ENCODE peak calls at places on chromosomes 4 and X, in four cellular contexts. G is fibroblast of lung, N is GM23338, Z is cardiac muscle cell. Y is an unnamed sample. For H3K4me1, the result is how much of the 10 kb centered on the place peaks cover.

GRCh38 chrX:104334971-104335370 is 80.2 kb upstream of the ESX1 start:
- DNase-seq in G (peak), N (no peak), Z (no peak), Y (no peak)

GRCh38 chrX:112841114-112841819 is 636 bp upstream of the AMOT start:
- DNase-seq in G (peak), N (peak), Z (peak), Y (no peak)

GRCh38 chr4:67288964-67289363 is 256.3 kb downstream of the CENPC start:
- DNase-seq in G (peak), N (peak), Z (peak), Y (no peak)

GRCh38 chr4:27008693-27009092 is 148.1 kb downstream of the STIM2 start:
- DNase-seq in G (no peak), N (no peak), Z (no peak), Y (no peak)

GRCh38 chr4:101651778-101652177 is 138.8 kb upstream of the BANK1 start:
- DNase-seq in G (peak), N (no peak), Z (no peak), Y (no peak)

GRCh38 chr4:174559894-174560293 is 37.6 kb upstream of the HPGD start:
- DNase-seq in G (no peak), N (peak), Z (no peak), Y (no peak)

GRCh38 chr4:57147335-57148060 is 37.3 kb upstream of the IGFBP7 start:
- DNase-seq in G (peak), N (no peak), Z (peak), Y (no peak)

GRCh38 chr4:40763228-40763716 is 13.5 kb downstream of the NSUN7 start:
- DNase-seq in G (peak), N (no peak), Z (peak), Y (no peak)

GRCh38 chr4:26058537-26058936 is 144.5 kb downstream of the SMIM20 start:
- DNase-seq in G (no peak), N (no peak), Z (no peak), Y (no peak)

GRCh38 chr4:99593781-99594636 is 19.4 kb downstream of the MTTP start:
- DNase-seq in G (no peak), N (no peak), Z (no peak), Y (no peak)

GRCh38 chr4:112082954-112083586 is 62.2 kb upstream of the FAM241A start:
- DNase-seq in G (peak), N (no peak), Z (peak), Y (peak)

GRCh38 chr4:164779811-164780216 is 25.9 kb downstream of the SMIM31 start:
- DNase-seq in G (peak), N (peak), Z (peak), Y (no peak)

GRCh38 chr4:78155616-78156105 is 98.5 kb downstream of the FRAS1 start:
- DNase-seq in G (peak), N (no peak), Z (peak), Y (no peak)

GRCh38 chr4:14434483-14434882 is 567.8 kb upstream of the CPEB2 start:
- DNase-seq in G (no peak), N (no peak), Z (no peak), Y (no peak)

GRCh38 chrX:107566603-107567262 is 61.6 kb upstream of the PRPS1 start:
- DNase-seq in G (peak), N (peak), Z (peak), Y (no peak)

GRCh38 chr4:76781698-76782595 is 116.0 kb downstream of the SOWAHB start:
- DNase-seq in G (peak), N (no peak), Z (peak), Y (no peak)

GRCh38 chr4:182745268-182745667 is 171.9 kb downstream of the DCTD start:
- DNase-seq in G (no peak), N (no peak), Z (no peak), Y (no peak)

GRCh38 chr4:86498560-86499166 is 95.5 kb upstream of the PTPN13 start:
- DNase-seq in G (peak), N (peak), Z (peak), Y (peak)

GRCh38 chrX:123159403-123159802 is 24.7 kb upstream of the GRIA3 start:
- DNase-seq in G (no peak), N (no peak), Z (no peak), Y (no peak)

GRCh38 chrX:21741869-21742701 is 15.8 kb downstream of the SMPX start:
- DNase-seq in G (peak), N (no peak), Z (no peak), Y (no peak)

GRCh38 chr4:17578482-17578891 is 1.5 kb downstream of the LAP3 start:
- DNase-seq in G (no peak), N (no peak), Z (no peak), Y (no peak)

GRCh38 chr4:94665500-94666398 is 92.0 kb upstream of the BMPR1B start:
- DNase-seq in G (no peak), N (no peak), Z (no peak), Y (no peak)

GRCh38 chrX:22987452-22987851 is 12.3 kb upstream of the DDX53 start:
- DNase-seq in G (peak), N (no peak), Z (no peak), Y (no peak)

GRCh38 chr4:180923476-180923875 is 1319.7 kb upstream of the TENM3 start:
- DNase-seq in G (peak), N (no peak), Z (no peak), Y (no peak)

GRCh38 chrX:74420194-74421035 is 878 bp upstream of the SLC16A2 start:
- DNase-seq in G (peak), N (peak), Z (peak), Y (no peak)

GRCh38 chr4:89898304-89898716 is 3.7 kb downstream of the MMRN1 start:
- DNase-seq in G (no peak), N (peak), Z (no peak), Y (no peak)

GRCh38 chrX:152847281-152847680 is 16.4 kb downstream of the NSDHL start:
- DNase-seq in G (no peak), N (no peak), Z (no peak), Y (no peak)

GRCh38 chr4:37892641-37893040 is 1.8 kb downstream of the TBC1D1 start:
- DNase-seq in G (no peak), N (no peak), Z (no peak), Y (no peak)

GRCh38 chrX:121030083-121030482 is 17.3 kb upstream of the GLUD2 start:
- DNase-seq in G (no peak), N (no peak), Z (no peak), Y (no peak)

GRCh38 chrX:1502853-1503252 is 34.1 kb downstream of the P2RY8 start:
- DNase-seq in G (no peak), N (no peak), Z (no peak), Y (no peak)

GRCh38 chr4:4857001-4857808 is 2.3 kb upstream of the MSX1 start:
- DNase-seq in G (no peak), N (no peak), Z (no peak), Y (no peak)
- H3K4me1 ChIP-seq in G (under half), N (half or more), Z (under half), Y (under half)

GRCh38 chr4:97235516-97235915 is 907.8 kb downstream of the STPG2 start:
- DNase-seq in G (no peak), N (peak), Z (no peak), Y (no peak)

GRCh38 chr4:97238956-97239698 is 904.1 kb downstream of the STPG2 start:
- DNase-seq in G (no peak), N (no peak), Z (no peak), Y (no peak)

GRCh38 chr4:97239699-97239997 is 903.6 kb downstream of the STPG2 start:
- DNase-seq in G (no peak), N (no peak), Z (no peak), Y (no peak)
- H3K4me1 ChIP-seq in G (under half), N (under half), Z (under half), Y (under half)

GRCh38 chr4:15913631-15913970 is 24.9 kb downstream of the FGFBP1 start:
- DNase-seq in G (peak), N (no peak), Z (peak), Y (peak)

GRCh38 chr4:15912961-15913630 is 25.4 kb downstream of the FGFBP1 start:
- DNase-seq in G (peak), N (no peak), Z (peak), Y (no peak)

GRCh38 chr4:15907430-15907829 is 31.1 kb downstream of the FGFBP1 start:
- DNase-seq in G (no peak), N (no peak), Z (no peak), Y (no peak)

GRCh38 chr4:15912236-15912635 is 26.3 kb downstream of the FGFBP1 start:
- DNase-seq in G (peak), N (no peak), Z (no peak), Y (no peak)

DNA sequence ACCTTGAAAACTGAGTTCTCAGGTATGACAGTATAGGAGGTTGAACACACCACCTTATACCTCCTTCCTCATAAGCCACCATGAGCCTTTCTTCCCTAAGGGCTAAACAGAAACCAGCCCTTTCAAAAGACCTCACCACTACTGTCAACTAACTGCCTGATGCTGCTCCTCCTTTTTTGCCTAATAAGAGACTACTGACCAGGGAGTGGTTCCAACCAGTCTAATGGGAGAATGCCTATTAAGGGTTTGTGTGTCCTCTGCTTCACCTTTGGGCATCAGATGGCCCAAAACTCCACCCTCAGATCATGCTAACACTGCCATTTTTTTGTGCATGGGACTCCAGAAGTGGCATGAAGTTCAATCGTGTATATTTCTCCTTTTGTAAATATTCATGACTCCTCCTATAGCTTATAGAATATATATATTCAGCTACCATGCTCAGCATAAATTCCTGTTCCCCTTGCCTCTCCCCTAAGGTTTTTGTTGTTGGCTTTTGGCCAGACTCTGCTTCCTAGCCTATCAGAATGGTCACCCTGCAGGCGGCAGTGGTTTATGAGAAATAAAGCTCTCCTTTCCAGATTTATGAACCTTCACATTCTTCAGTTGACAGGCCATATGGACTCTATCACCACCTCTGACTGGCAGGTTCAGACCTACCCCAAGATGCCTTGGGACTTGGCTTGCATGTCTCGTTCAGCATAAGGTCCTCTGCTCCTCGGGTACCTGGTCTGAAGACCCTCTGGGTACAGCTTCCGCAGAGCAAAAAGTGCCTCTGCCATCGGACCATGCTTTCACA is 28.2 kb downstream of the FGFBP1 start:
- DNase-seq in G (no peak), N (no peak), Z (no peak), Y (no peak)
- H3K4me1 ChIP-seq in G (under half), N (under half), Z (under half), Y (under half)

DNA sequence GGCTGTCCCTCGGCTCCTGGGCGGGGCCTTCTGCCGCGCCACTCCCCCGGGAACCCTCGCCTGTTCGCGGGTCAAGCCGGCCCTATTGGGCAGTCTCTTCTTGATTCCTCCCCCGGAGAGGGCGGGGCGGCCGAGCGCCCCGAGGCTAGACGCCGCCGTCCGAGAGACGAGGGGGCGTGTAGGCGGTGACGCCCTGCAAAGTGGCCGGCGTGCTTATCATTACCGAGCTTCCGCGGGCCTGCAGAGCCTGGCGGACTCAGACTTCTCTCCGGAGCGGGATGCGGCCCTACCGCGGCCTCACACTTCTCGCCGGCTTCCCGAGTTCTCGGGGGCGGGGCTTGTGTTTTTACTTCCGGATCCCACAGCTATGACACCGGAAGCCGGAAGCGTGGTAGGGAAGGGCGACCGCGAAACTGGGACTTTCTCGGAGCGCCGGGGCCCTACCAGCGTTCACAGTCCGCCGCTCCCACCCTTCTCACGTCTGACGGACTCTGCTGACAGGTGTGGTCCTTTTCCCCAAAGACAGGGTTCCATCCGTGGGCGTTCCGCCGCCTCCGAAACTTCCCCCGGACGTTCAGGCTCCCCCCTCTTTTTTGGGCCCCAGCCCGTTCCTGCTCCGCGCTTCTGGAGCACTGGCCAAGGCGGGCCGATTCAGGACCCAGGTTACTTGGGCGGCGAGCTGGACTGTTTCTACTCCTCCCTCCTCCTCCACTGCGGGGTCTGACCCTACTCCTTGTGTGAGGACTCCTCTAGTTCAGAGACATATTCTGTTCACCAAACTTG is at the start of gene IKBKG:
- DNase-seq in G (peak), N (peak), Z (peak), Y (no peak)
- H3K4me1 ChIP-seq in G (under half), N (under half), Z (under half), Y (under half)

GRCh38 chr4:96035727-96036126 is 195.8 kb downstream of the PDHA2 start:
- DNase-seq in G (no peak), N (peak), Z (peak), Y (no peak)

GRCh38 chr4:96036781-96037180 is 196.9 kb downstream of the PDHA2 start:
- DNase-seq in G (no peak), N (no peak), Z (no peak), Y (no peak)

DNA sequence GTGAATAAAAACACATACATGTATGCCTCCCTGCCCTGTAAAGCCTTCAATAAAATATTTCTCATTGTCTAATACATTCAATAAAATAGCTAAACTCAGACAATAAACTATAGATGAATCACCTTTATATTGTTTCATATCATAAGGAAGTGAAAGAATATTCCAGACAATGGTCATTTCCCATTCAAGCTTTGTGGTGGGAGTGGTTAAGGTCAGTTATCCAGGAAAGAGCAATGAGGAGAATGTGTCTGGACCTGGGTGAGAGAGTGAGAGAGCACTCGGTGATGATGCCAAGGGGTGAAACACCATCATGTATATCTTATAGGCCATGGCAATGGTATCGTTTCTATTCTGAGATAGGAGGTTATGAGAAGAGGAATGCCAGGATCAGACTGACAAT is 197.8 kb downstream of the PDHA2 start:
- DNase-seq in G (no peak), N (no peak), Z (no peak), Y (no peak)
- H3K4me1 ChIP-seq in G (under half), N (under half), Z (under half), Y (under half)

DNA sequence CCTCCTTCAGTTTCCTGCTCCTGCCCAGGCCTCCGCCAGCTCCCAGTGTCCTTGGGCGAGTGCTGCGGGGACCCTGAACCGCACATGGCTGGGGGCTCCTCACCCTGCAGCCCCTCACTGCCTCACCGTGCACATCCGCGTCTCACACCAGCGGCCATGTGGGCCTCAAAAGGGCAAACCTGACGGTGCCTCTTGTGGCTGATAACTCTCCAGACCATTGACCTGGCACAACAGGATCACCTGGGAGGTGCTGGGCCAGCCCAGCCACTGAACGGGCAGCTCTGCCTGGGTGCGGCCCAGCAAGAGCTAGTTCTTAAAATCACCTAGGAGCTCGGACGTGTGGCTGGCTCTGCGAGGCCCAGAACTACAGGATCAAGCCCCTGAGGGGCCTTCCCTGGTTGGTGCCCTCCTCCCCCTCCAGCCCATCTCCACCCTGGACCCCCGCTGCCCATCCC is 4.1 kb upstream of the S100P start:
- DNase-seq in G (no peak), N (no peak), Z (no peak), Y (no peak)
- H3K4me1 ChIP-seq in G (under half), N (under half), Z (under half), Y (under half)

GRCh38 chr4:23932186-23932585 is 42.3 kb upstream of the PPARGC1A start:
- DNase-seq in G (no peak), N (peak), Z (no peak), Y (no peak)

GRCh38 chr4:23931489-23931830 is 41.6 kb upstream of the PPARGC1A start:
- DNase-seq in G (no peak), N (no peak), Z (no peak), Y (no peak)

GRCh38 chr4:23934915-23935314 is 45.1 kb upstream of the PPARGC1A start:
- DNase-seq in G (peak), N (no peak), Z (peak), Y (no peak)

GRCh38 chr4:23932935-23933334 is 43.1 kb upstream of the PPARGC1A start:
- DNase-seq in G (peak), N (peak), Z (peak), Y (no peak)

GRCh38 chr4:23934223-23934622 is 44.4 kb upstream of the PPARGC1A start:
- DNase-seq in G (no peak), N (peak), Z (no peak), Y (no peak)
- H3K4me1 ChIP-seq in G (under half), N (under half), Z (under half), Y (under half)

GRCh38 chr4:52266537-52267137 is 215.5 kb downstream of the SPATA18 start:
- DNase-seq in G (no peak), N (no peak), Z (no peak), Y (no peak)
- H3K4me1 ChIP-seq in G (under half), N (under half), Z (under half), Y (under half)

DNA sequence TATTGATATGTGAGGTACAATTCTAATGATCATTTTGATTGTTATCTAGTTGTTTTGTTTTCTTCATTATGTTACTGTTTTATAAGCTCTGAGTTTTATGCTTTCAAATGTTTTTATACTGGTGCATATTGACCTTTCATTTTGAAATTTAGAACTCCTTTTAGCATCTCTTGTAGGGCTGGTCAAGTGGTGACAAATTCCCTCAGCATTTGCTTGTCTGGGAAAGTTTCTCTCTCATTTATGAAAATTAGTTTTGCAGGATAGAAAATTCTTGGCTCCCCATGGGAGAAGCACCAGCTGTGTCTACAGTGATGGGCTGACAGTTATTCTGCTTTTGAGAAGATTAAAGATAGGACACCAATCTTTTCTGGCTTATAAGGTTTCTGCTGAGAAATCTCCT is 105.3 kb upstream of the SPRY1 start:
- DNase-seq in G (no peak), N (no peak), Z (no peak), Y (no peak)
- H3K4me1 ChIP-seq in G (under half), N (under half), Z (under half), Y (under half)